ENCODE peak calls at places on chromosomes 5 and 9, in seven cellular contexts. J is Right ventricle myocardium superior, X is COR-L47, H is tibial artery, V is posterior cingulate gyrus, O is GM12891, I is HuH-7.5. Y is an unnamed sample.

GRCh38 chr9:123421211-123421585 is 65.2 kb downstream of the CRB2 start:
- DNase-seq in J (no peak), X (no peak), H (peak), V (no peak), O (no peak), I (no peak), Y (no peak)

GRCh38 chr9:3732077-3733038 is 206.6 kb upstream of the RFX3 start:
- DNase-seq in J (no peak), X (peak), H (peak), V (peak), O (peak), I (peak), Y (no peak)

GRCh38 chr9:90290716-90291485 is 351.7 kb downstream of the DIRAS2 start:
- DNase-seq in J (no peak), X (no peak), H (no peak), V (no peak), O (no peak), I (no peak), Y (no peak)

GRCh38 chr9:98929096-98929495 is 14.6 kb upstream of the COL15A1 start:
- DNase-seq in J (no peak), X (no peak), H (no peak), V (no peak), O (no peak), I (no peak), Y (no peak)

GRCh38 chr9:133892193-133892920 is 99.8 kb downstream of the VAV2 start:
- DNase-seq in J (no peak), X (peak), H (no peak), V (no peak), O (no peak), I (peak), Y (no peak)

GRCh38 chr5:179801304-179802206 is 5.1 kb downstream of the MGAT4B start:
- DNase-seq in J (peak), X (no peak), H (peak), V (peak), O (peak), I (peak), Y (peak)

GRCh38 chr9:99451121-99451606 is 229.1 kb downstream of the SEC61B start:
- DNase-seq in J (peak), X (no peak), H (no peak), V (peak), O (no peak), I (no peak), Y (no peak)

GRCh38 chr9:95508242-95508967 is 8.4 kb downstream of the PTCH1 start:
- DNase-seq in J (peak), X (peak), H (no peak), V (no peak), O (no peak), I (no peak), Y (peak)

GRCh38 chr9:79028101-79028500 is 543.7 kb upstream of the TLE4 start:
- DNase-seq in J (no peak), X (no peak), H (no peak), V (no peak), O (no peak), I (no peak), Y (no peak)

GRCh38 chr9:68979538-68980314 is 34.2 kb downstream of the PRKACG start:
- DNase-seq in J (peak), X (no peak), H (no peak), V (peak), O (no peak), I (no peak), Y (no peak)

GRCh38 chr5:41747291-41747690 is 122.9 kb downstream of the OXCT1 start:
- DNase-seq in J (no peak), X (peak), H (no peak), V (no peak), O (no peak), I (no peak), Y (no peak)

GRCh38 chr9:127180457-127181314 is 58.3 kb upstream of the ANGPTL2 start:
- DNase-seq in J (no peak), X (no peak), H (peak), V (no peak), O (no peak), I (no peak), Y (no peak)

GRCh38 chr5:57581222-57581621 is 98.6 kb upstream of the ACTBL2 start:
- DNase-seq in J (no peak), X (no peak), H (no peak), V (no peak), O (no peak), I (no peak), Y (no peak)

GRCh38 chr9:35605336-35606137 is 475 bp downstream of the TESK1 start:
- DNase-seq in J (peak), X (no peak), H (no peak), V (peak), O (peak), I (peak), Y (no peak)

GRCh38 chr9:114988962-114989599 is 58.7 kb upstream of the TNFSF8 start:
- DNase-seq in J (no peak), X (no peak), H (no peak), V (no peak), O (no peak), I (no peak), Y (no peak)

Y was measured in natural killer cell.